ENCODE peak calls at places on chromosomes 2 and 18, in nine cellular contexts. N is stimulated activated CD4-positive, alpha-beta T cell treated with anti-CD3 and anti-CD28 coated beads, Interleukin-12 subunit alpha, Interleukin-12 subunit beta, amount 100 ng/mL, for 4 hours; B is type B pancreatic cell; U is stimulated activated CD8-positive, alpha-beta memory T cell treated with anti-CD3 and anti-CD28 coated beads, Interleukin-4, amount 100 ng/mL, for 4 hours; W is HS-5; K is astrocyte of the cerebellum; E is osteocyte; P is NCI-H1105 treated with DMSO at 0.1 percent for 48 hours; S is SK-MEL-5. Q is an unnamed sample.

GRCh38 chr2:127597984-127598380 is 48.0 kb upstream of the GPR17 start:
- DNase-seq in N (no peak), B (peak; percentile 22), U (no peak), W (no peak), K (no peak), E (peak; percentile 8), P (no peak), S (no peak), Q (no peak)

GRCh38 chr2:74225698-74226459 is 27.5 kb downstream of the MTHFD2 start:
- DNase-seq in N (no peak), B (no peak), U (no peak), W (no peak), K (no peak), E (no peak), P (no peak), S (no peak), Q (no peak)

GRCh38 chr18:34098109-34098508 is 126.6 kb downstream of the NOL4 start:
- DNase-seq in N (no peak), B (no peak), U (no peak), W (no peak), K (no peak), E (no peak), P (no peak), S (no peak), Q (no peak)

GRCh38 chr18:12520442-12520992 is 112.8 kb downstream of the PRELID3A start:
- DNase-seq in N (no peak), B (no peak), U (no peak), W (no peak), K (no peak), E (no peak), P (no peak), S (no peak), Q (no peak)

GRCh38 chr18:26549103-26549485 is 741 bp upstream of the KCTD1 start:
- DNase-seq in N (no peak), B (peak; percentile 79), U (no peak), W (no peak), K (no peak), E (no peak), P (peak; percentile 50), S (peak; percentile 22), Q (no peak)

GRCh38 chr2:233546101-233546500 is 20.5 kb downstream of the USP40 start:
- DNase-seq in N (no peak), B (no peak), U (no peak), W (no peak), K (no peak), E (no peak), P (no peak), S (no peak), Q (no peak)

GRCh38 chr18:53796042-53796729 is 428.3 kb downstream of the MBD2 start:
- DNase-seq in N (no peak), B (no peak), U (no peak), W (peak; percentile 63), K (peak; percentile 80), E (no peak), P (no peak), S (peak; percentile 37), Q (no peak)

GRCh38 chr2:100802076-100802475 is 17.9 kb upstream of the NPAS2 start:
- DNase-seq in N (no peak), B (no peak), U (no peak), W (no peak), K (peak; percentile 27), E (no peak), P (no peak), S (no peak), Q (no peak)

GRCh38 chr2:104521247-104521646 is 332.7 kb upstream of the POU3F3 start:
- DNase-seq in N (no peak), B (no peak), U (no peak), W (no peak), K (no peak), E (no peak), P (peak; percentile 15), S (peak; percentile 45), Q (no peak)

GRCh38 chr2:168136392-168136977 is 110.9 kb downstream of the STK39 start:
- DNase-seq in N (no peak), B (no peak), U (no peak), W (peak; percentile 18), K (peak; percentile 18), E (no peak), P (peak; percentile 41), S (peak; percentile 65), Q (no peak)

GRCh38 chr2:207530160-207531023 is 630 bp downstream of the CREB1 start:
- DNase-seq in N (peak; percentile 40), B (no peak), U (peak; percentile 22), W (no peak), K (no peak), E (no peak), P (peak; percentile 39), S (peak; percentile 51), Q (no peak)

GRCh38 chr2:200350796-200351195 is 44.3 kb downstream of the SPATS2L start:
- DNase-seq in N (no peak), B (no peak), U (no peak), W (peak; percentile 35), K (peak; percentile 83), E (no peak), P (no peak), S (no peak), Q (no peak)

GRCh38 chr2:232276739-232277313 is 101.7 kb upstream of the ALPP start:
- DNase-seq in N (no peak), B (no peak), U (no peak), W (no peak), K (no peak), E (no peak), P (no peak), S (no peak), Q (no peak)

GRCh38 chr18:59566507-59566906 is 130.7 kb downstream of the CCBE1 start:
- DNase-seq in N (no peak), B (no peak), U (no peak), W (no peak), K (no peak), E (no peak), P (no peak), S (no peak), Q (no peak)

GRCh38 chr2:32946314-32947075 is at the start of gene LTBP1:
- DNase-seq in N (peak; percentile 48), B (peak; percentile 79), U (no peak), W (peak; percentile 36), K (peak; percentile 35), E (peak; percentile 87), P (peak; percentile 28), S (peak; percentile 79), Q (no peak)

GRCh38 chr18:10142496-10143160 is 228.8 kb downstream of the VAPA start:
- DNase-seq in N (no peak), B (no peak), U (no peak), W (no peak), K (no peak), E (peak; percentile 81), P (no peak), S (no peak), Q (no peak)

GRCh38 chr2:112821142-112821541 is 15.4 kb downstream of the IL1B start:
- DNase-seq in N (no peak), B (no peak), U (no peak), W (no peak), K (no peak), E (no peak), P (no peak), S (no peak), Q (no peak)

GRCh38 chr18:8339958-8340357 is 269.3 kb upstream of the RAB12 start:
- DNase-seq in N (no peak), B (no peak), U (no peak), W (no peak), K (no peak), E (no peak), P (no peak), S (no peak), Q (no peak)

GRCh38 chr18:39622431-39622830 is 2056.8 kb upstream of the CELF4 start:
- DNase-seq in N (no peak), B (no peak), U (no peak), W (no peak), K (no peak), E (no peak), P (no peak), S (no peak), Q (no peak)

GRCh38 chr2:85746313-85747004 is 7.3 kb upstream of the ATOH8 start:
- DNase-seq in N (no peak), B (no peak), U (no peak), W (no peak), K (no peak), E (no peak), P (no peak), S (no peak), Q (no peak)

GRCh38 chr18:76791106-76791505 is 31.3 kb upstream of the ZNF236 start:
- DNase-seq in N (no peak), B (no peak), U (no peak), W (no peak), K (no peak), E (no peak), P (no peak), S (no peak), Q (peak; percentile 35)

GRCh38 chr2:159939946-159940345 is 122.5 kb downstream of the PLA2R1 start:
- DNase-seq in N (no peak), B (no peak), U (no peak), W (no peak), K (peak; percentile 33), E (no peak), P (peak; percentile 55), S (peak; percentile 55), Q (no peak)

GRCh38 chr2:45403036-45403435 is 208.0 kb downstream of the SRBD1 start:
- DNase-seq in N (no peak), B (no peak), U (no peak), W (no peak), K (no peak), E (no peak), P (no peak), S (no peak), Q (no peak)

GRCh38 chr2:217166241-217166640 is 306.4 kb upstream of the TNP1 start:
- DNase-seq in N (no peak), B (no peak), U (no peak), W (peak; percentile 11), K (peak; percentile 13), E (no peak), P (peak; percentile 38), S (peak; percentile 82), Q (no peak)

GRCh38 chr18:63879684-63880083 is 7.8 kb upstream of the SERPINB2 start:
- DNase-seq in N (no peak), B (no peak), U (no peak), W (peak; percentile 42), K (no peak), E (no peak), P (no peak), S (no peak), Q (no peak)